ENCODE peak calls at places on chromosome 13, in seven cellular contexts. G, L, T, N, M, V and Z are unnamed samples.

GRCh38 chr13:31851201-31851600 is 111.9 kb downstream of the RXFP2 start:
- DNase-seq in L (no peak), T (no peak), M (no peak), N (no peak), V (no peak), G (no peak), Z (no peak)

GRCh38 chr13:78806457-78806856 is 147.5 kb upstream of the OBI1 start:
- DNase-seq in M (no peak), L (no peak), N (peak; percentile 15), V (no peak), T (no peak), G (peak; percentile 1), Z (no peak)

GRCh38 chr13:43006893-43007631 is 15.0 kb upstream of the EPSTI1 start:
- DNase-seq in N (no peak), T (no peak), L (no peak), V (no peak), M (no peak), G (no peak), Z (no peak)

GRCh38 chr13:47211106-47211505 is 314.3 kb upstream of the HTR2A start:
- DNase-seq in T (no peak), L (no peak), N (no peak), M (no peak), V (no peak), G (no peak), Z (no peak)

GRCh38 chr13:51380269-51380668 is 40.8 kb downstream of the SERPINE3 start:
- DNase-seq in M (no peak), V (no peak), N (peak; percentile 69), T (no peak), G (no peak), L (no peak), Z (no peak)

GRCh38 chr13:43057653-43058317 is 34.4 kb downstream of the DNAJC15 start:
- DNase-seq in G (no peak), V (no peak), N (no peak), M (no peak), L (no peak), T (no peak), Z (no peak)

GRCh38 chr13:100566543-100566942 is 22.0 kb downstream of the GGACT start:
- DNase-seq in V (no peak), T (no peak), G (no peak), L (no peak), N (no peak), M (no peak), Z (no peak)

GRCh38 chr13:48908381-48909087 is 67.2 kb upstream of the FNDC3A start:
- DNase-seq in N (no peak), T (no peak), L (no peak), G (no peak), V (no peak), M (no peak), Z (no peak)

GRCh38 chr13:51777921-51778320 is 26.0 kb downstream of the DHRS12 start:
- DNase-seq in N (no peak), T (no peak), L (no peak), V (no peak), G (no peak), M (no peak), Z (no peak)

GRCh38 chr13:111398196-111398595 is 77.8 kb downstream of the TEX29 start:
- DNase-seq in M (no peak), G (no peak), T (no peak), V (no peak), L (no peak), N (no peak), Z (no peak)

GRCh38 chr13:108917581-108917980 is 288.2 kb downstream of the MYO16 start:
- DNase-seq in T (no peak), V (no peak), L (no peak), M (no peak), N (peak; percentile 31), G (no peak), Z (no peak)

GRCh38 chr13:99959538-99960230 is 11.9 kb downstream of the ZIC5 start:
- DNase-seq in V (no peak), M (no peak), L (no peak), N (peak; percentile 28), T (no peak), G (no peak), Z (peak; percentile 90)

GRCh38 chr13:27339299-27339698 is 68.7 kb downstream of the RASL11A start:
- DNase-seq in G (peak; percentile 37), M (no peak), L (peak; percentile 24), N (peak; percentile 59), T (no peak), V (no peak), Z (peak; percentile 38)

GRCh38 chr13:106612688-106613087 is 44.8 kb upstream of the ARGLU1 start:
- DNase-seq in G (no peak), N (no peak), V (peak; percentile 89), L (no peak), M (no peak), T (peak; percentile 66), Z (no peak)

GRCh38 chr13:73703606-73704005 is 430.6 kb downstream of the KLF12 start:
- DNase-seq in V (no peak), T (no peak), N (no peak), M (no peak), L (no peak), G (no peak), Z (no peak)

GRCh38 chr13:90493667-90494066 is 853.8 kb upstream of the MIR17HG start:
- DNase-seq in T (no peak), M (no peak), V (no peak), G (no peak), N (no peak), L (no peak), Z (no peak)

GRCh38 chr13:43572601-43573360 is 214.0 kb downstream of the ENOX1 start:
- DNase-seq in V (no peak), L (no peak), N (no peak), T (no peak), G (no peak), M (no peak), Z (no peak)

GRCh38 chr13:94549241-94550029 is 46.5 kb downstream of the TGDS start:
- DNase-seq in V (peak; percentile 94), G (peak; percentile 74), M (peak; percentile 100), T (peak; percentile 97), N (peak; percentile 89), L (peak; percentile 95), Z (peak; percentile 98)